ENCODE peak calls at places on chromosome 18, in six cellular contexts. D is K562, T is GM12878, V is NT2/D1, Q is HepG2, I is H1. R is an unnamed sample.

GRCh38 chr18:61742555-61743429 is 150.0 kb downstream of the RNF152 start:
- DNase-seq in D (no peak), T (no peak), I (no peak), Q (no peak), V (no peak), R (no peak)

GRCh38 chr18:14974576-14974975 is 226.6 kb downstream of the ANKRD30B start:
- DNase-seq in D (no peak), I (no peak), Q (no peak), T (no peak), V (no peak), R (no peak)

GRCh38 chr18:48638896-48639771 is 100.3 kb downstream of the CTIF start:
- DNase-seq in T (no peak), D (no peak), V (no peak), I (no peak), Q (no peak), R (no peak)

GRCh38 chr18:449374-449773 is 51.1 kb downstream of the COLEC12 start:
- DNase-seq in V (no peak), Q (peak), I (no peak), D (no peak), T (no peak), R (peak)

GRCh38 chr18:66640431-66640830 is 36.5 kb upstream of the CDH19 start:
- DNase-seq in D (no peak), I (no peak), Q (no peak), V (no peak), T (no peak), R (no peak)

GRCh38 chr18:34494359-34494696 is 215.8 kb upstream of the DTNA start:
- DNase-seq in T (no peak), D (no peak), Q (peak), V (no peak), I (no peak), R (no peak)

GRCh38 chr18:48829443-48830149 is 121.2 kb downstream of the SMAD7 start:
- DNase-seq in I (no peak), T (no peak), Q (no peak), D (no peak), V (no peak), R (no peak)

GRCh38 chr18:44796505-44797198 is 116.0 kb downstream of the SETBP1 start:
- DNase-seq in I (no peak), D (no peak), T (no peak), Q (peak), V (no peak), R (no peak)

GRCh38 chr18:908631-909621 is 4.3 kb downstream of the ADCYAP1 start:
- DNase-seq in I (no peak), T (no peak), D (no peak), Q (no peak), V (no peak), R (no peak)

GRCh38 chr18:70151554-70152130 is 53.8 kb downstream of the RTTN start:
- DNase-seq in Q (no peak), T (no peak), V (no peak), I (no peak), D (peak), R (no peak)

GRCh38 chr18:41144444-41144843 is 810.6 kb upstream of the PIK3C3 start:
- DNase-seq in Q (no peak), D (no peak), T (no peak), V (no peak), I (no peak), R (no peak)

GRCh38 chr18:57775937-57776336 is 27.2 kb downstream of the ATP8B1 start:
- DNase-seq in Q (no peak), D (no peak), V (no peak), T (no peak), I (no peak), R (peak)

GRCh38 chr18:8952796-8953760 is 149.4 kb upstream of the NDUFV2 start:
- DNase-seq in I (no peak), Q (no peak), V (no peak), T (no peak), D (no peak), R (no peak)

GRCh38 chr18:49520661-49521145 is 33.7 kb upstream of the C18orf32 start:
- DNase-seq in T (no peak), V (no peak), D (no peak), I (no peak), Q (no peak), R (no peak)

GRCh38 chr18:72456802-72457201 is 87.3 kb downstream of the CBLN2 start:
- DNase-seq in D (no peak), I (no peak), V (no peak), Q (no peak), T (no peak), R (no peak)
- TF ChIP-seq ZNF274 in D (no peak), I (no peak), V (no peak), Q (no peak), T (no peak), R (no peak)

GRCh38 chr18:26655614-26656400 is 107.5 kb upstream of the KCTD1 start:
- DNase-seq in T (no peak), Q (no peak), V (no peak), D (no peak), I (no peak), R (no peak)
- TF ChIP-seq ZNF274 in T (no peak), Q (no peak), V (no peak), D (no peak), I (no peak), R (no peak)

GRCh38 chr18:10013621-10014543 is 100.1 kb downstream of the VAPA start:
- DNase-seq in V (no peak), I (no peak), T (no peak), D (no peak), Q (no peak), R (no peak)

GRCh38 chr18:10012526-10012925 is 98.7 kb downstream of the VAPA start:
- DNase-seq in I (no peak), Q (no peak), T (no peak), D (no peak), V (no peak), R (no peak)

GRCh38 chr18:10017048-10017447 is 103.2 kb downstream of the VAPA start:
- DNase-seq in Q (no peak), D (no peak), T (no peak), I (no peak), V (no peak), R (no peak)

GRCh38 chr18:10015941-10016819 is 102.4 kb downstream of the VAPA start:
- DNase-seq in T (no peak), D (no peak), V (no peak), Q (no peak), I (no peak), R (no peak)

GRCh38 chr18:10015288-10015701 is 101.5 kb downstream of the VAPA start:
- DNase-seq in I (no peak), Q (no peak), V (no peak), D (no peak), T (no peak), R (no peak)
- TF ChIP-seq ZNF274 in I (no peak), Q (no peak), V (no peak), D (no peak), T (no peak), R (no peak)

GRCh38 chr18:11160303-11160702 is 10.9 kb upstream of the PIEZO2 start:
- DNase-seq in I (no peak), V (no peak), T (no peak), D (no peak), Q (no peak), R (no peak)

GRCh38 chr18:11165138-11165537 is 15.8 kb upstream of the PIEZO2 start:
- DNase-seq in V (no peak), T (no peak), I (no peak), Q (no peak), D (no peak), R (no peak)

GRCh38 chr18:11165952-11166351 is 16.6 kb upstream of the PIEZO2 start:
- DNase-seq in I (no peak), D (no peak), Q (no peak), T (no peak), V (no peak), R (no peak)

GRCh38 chr18:11162889-11163288 is 13.5 kb upstream of the PIEZO2 start:
- DNase-seq in V (no peak), Q (no peak), T (no peak), D (no peak), I (no peak), R (no peak)

GRCh38 chr18:11163668-11164067 is 14.3 kb upstream of the PIEZO2 start:
- DNase-seq in I (no peak), D (peak), T (no peak), Q (no peak), V (no peak), R (no peak)
- TF ChIP-seq ZNF274 in I (no peak), D (no peak), T (no peak), Q (no peak), V (no peak), R (no peak)

DNA sequence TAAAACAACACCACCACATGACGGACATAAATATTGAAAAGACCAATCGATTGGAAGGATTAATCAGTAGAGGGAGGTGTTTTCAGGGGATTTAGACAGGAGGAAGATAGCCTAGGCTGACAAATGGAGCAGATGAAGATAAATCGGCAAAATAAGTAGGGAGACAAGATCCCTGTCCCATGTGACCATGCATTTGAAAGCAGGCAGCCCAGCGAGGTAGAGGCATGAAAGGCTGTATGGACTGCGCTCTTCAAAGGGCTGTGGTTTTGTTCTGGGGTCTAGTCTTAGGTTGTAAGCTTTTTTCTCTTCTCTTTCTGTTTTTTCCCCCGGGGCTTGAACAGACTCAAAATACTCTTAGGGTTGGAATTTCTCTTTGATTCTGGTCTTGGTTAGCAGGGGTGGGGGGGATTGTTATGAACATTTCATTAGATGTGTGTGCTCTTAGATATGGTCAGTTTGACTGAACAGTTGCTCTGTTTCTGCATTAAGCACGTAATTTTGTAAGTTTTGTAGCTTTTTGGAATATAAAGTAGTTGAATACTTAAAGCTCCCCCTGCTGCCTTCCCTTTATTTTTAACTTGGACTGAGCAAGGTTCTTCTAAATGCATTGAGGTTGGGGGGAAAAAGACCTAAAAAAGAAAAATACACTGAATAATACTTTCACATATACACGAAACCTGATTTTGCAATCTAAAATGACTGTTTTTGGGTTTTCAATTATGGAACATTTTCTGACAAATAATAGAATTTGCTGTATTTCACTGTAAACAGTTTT is 32.2 kb downstream of the ZNF532 start:
- DNase-seq in V (no peak), I (no peak), Q (no peak), D (no peak), T (no peak), R (no peak)
- TF ChIP-seq ZNF274 in V (no peak), I (no peak), Q (no peak), D (no peak), T (no peak), R (no peak)

GRCh38 chr18:58862851-58863538 is 1.7 kb upstream of the ZNF532 start:
- DNase-seq in Q (no peak), I (no peak), V (no peak), T (no peak), D (no peak), R (peak)
- TF ChIP-seq ZNF274 in Q (no peak), I (no peak), V (no peak), T (no peak), D (no peak), R (no peak)

DNA sequence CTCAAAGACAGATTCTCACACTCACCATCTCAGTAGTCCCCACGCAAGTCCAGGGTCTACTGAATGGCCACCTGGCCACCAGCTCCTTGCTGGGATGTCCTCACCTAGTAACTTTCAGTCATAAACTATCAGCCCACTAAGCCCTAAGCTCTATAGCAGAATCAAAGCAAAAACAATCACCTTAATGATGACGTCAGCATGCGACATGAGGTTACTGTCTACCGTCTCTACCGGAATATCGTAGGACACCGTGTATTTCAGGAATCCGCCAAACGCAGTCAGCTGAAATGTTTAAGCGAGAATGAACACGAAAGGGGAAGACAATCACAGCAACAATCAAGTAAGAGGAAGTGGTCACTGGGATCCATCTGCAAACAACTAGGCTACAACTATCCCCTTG is 81.8 kb downstream of the LAMA1 start:
- DNase-seq in Q (no peak), I (no peak), T (no peak), D (no peak), V (no peak), R (no peak)
- TF ChIP-seq ZNF274 in Q (no peak), I (no peak), T (no peak), D (no peak), V (no peak), R (no peak)

GRCh38 chr18:33123852-33124251 is 316.7 kb downstream of the CCDC178 start:
- DNase-seq in T (no peak), V (no peak), I (no peak), D (no peak), Q (no peak), R (no peak)
- TF ChIP-seq ZNF274 in T (no peak), V (no peak), I (no peak), D (no peak), Q (no peak), R (no peak)

R was measured in HCT116.